ENCODE peak calls at places on chromosomes 2 and 18, in four cellular contexts. L is body of pancreas, C is K562, W is prostate gland. X is an unnamed sample.

GRCh38 chr2:61636686-61637085 is 98.5 kb upstream of the XPO1 start:
- DNase-seq in C (no peak), W (no peak), L (no peak), X (no peak)

GRCh38 chr2:15728247-15728721 is 136.6 kb downstream of the DDX1 start:
- DNase-seq in L (no peak), C (no peak), W (no peak), X (peak; percentile 48)

GRCh38 chr18:12703714-12704113 is 872 bp downstream of the PSMG2 start:
- DNase-seq in C (no peak), L (no peak), W (no peak), X (no peak)

GRCh38 chr2:180596453-180596852 is 384.0 kb upstream of the UBE2E3 start:
- DNase-seq in L (no peak), C (no peak), W (no peak), X (no peak)

GRCh38 chr2:55781542-55781941 is 87.9 kb upstream of the PNPT1 start:
- DNase-seq in L (no peak), C (no peak), W (no peak), X (no peak)

GRCh38 chr2:239179851-239180371 is 220.9 kb downstream of the HDAC4 start:
- DNase-seq in L (no peak), W (no peak), C (no peak), X (no peak)

GRCh38 chr2:99598435-99598834 is 108.6 kb upstream of the REV1 start:
- DNase-seq in C (no peak), W (no peak), L (no peak), X (no peak)

GRCh38 chr2:226184940-226185575 is 614.6 kb downstream of the IRS1 start:
- DNase-seq in C (no peak), W (no peak), L (no peak), X (no peak)

GRCh38 chr2:188485496-188485895 is 193.8 kb downstream of the GULP1 start:
- DNase-seq in C (no peak), W (no peak), L (no peak), X (no peak)

GRCh38 chr2:138827426-138828054 is 47.4 kb upstream of the NXPH2 start:
- DNase-seq in W (peak; percentile 10), L (no peak), C (peak; percentile 20), X (no peak)

GRCh38 chr2:69601179-69601612 is 42.3 kb downstream of the AAK1 start:
- DNase-seq in C (peak; percentile 82), W (no peak), L (no peak), X (no peak)

GRCh38 chr18:25164837-25165791 is 186.9 kb downstream of the ZNF521 start:
- DNase-seq in L (no peak), C (no peak), W (no peak), X (no peak)

GRCh38 chr2:156598563-156598962 is 162.4 kb downstream of the GPD2 start:
- DNase-seq in L (no peak), C (no peak), W (no peak), X (no peak)

GRCh38 chr2:7516447-7517121 is 599.4 kb downstream of the RNF144A start:
- DNase-seq in W (no peak), L (no peak), C (no peak), X (no peak)

GRCh38 chr2:109726666-109727270 is 67.3 kb upstream of the RGPD5 start:
- DNase-seq in W (peak; percentile 2), L (peak; percentile 28), C (no peak), X (peak; percentile 63)

GRCh38 chr2:153476491-153477095 is 2.0 kb downstream of the RPRM start:
- DNase-seq in L (no peak), C (no peak), W (no peak), X (no peak)

GRCh38 chr2:119372778-119373568 is 6.2 kb downstream of the DBI start:
- DNase-seq in W (no peak), L (no peak), C (no peak), X (no peak)

GRCh38 chr18:24491882-24492281 is 31.4 kb downstream of the HRH4 start:
- DNase-seq in W (no peak), C (no peak), L (no peak), X (no peak)

GRCh38 chr2:133986076-133986837 is 267.6 kb upstream of the MGAT5 start:
- DNase-seq in W (no peak), L (no peak), C (no peak), X (no peak)

GRCh38 chr2:170711196-170711773 is 3.9 kb upstream of the SP5 start:
- DNase-seq in C (no peak), W (no peak), L (no peak), X (no peak)

GRCh38 chr18:5817821-5818220 is 77.5 kb downstream of the TMEM200C start:
- DNase-seq in C (no peak), W (no peak), L (no peak), X (no peak)

GRCh38 chr2:101963198-101963597 is 28.6 kb upstream of the IL1R2 start:
- DNase-seq in C (no peak), L (no peak), W (no peak), X (no peak)

GRCh38 chr2:126720647-126721046 is 64.7 kb downstream of the GYPC start:
- DNase-seq in L (no peak), C (no peak), W (no peak), X (no peak)

GRCh38 chr2:219484343-219485200 is 14.1 kb upstream of the GMPPA start:
- DNase-seq in W (no peak), L (peak; percentile 29), C (no peak), X (no peak)

GRCh38 chr2:64942693-64943092 is 46.5 kb upstream of the SLC1A4 start:
- DNase-seq in L (no peak), C (no peak), W (no peak), X (no peak)

GRCh38 chr18:60202702-60203101 is 169.9 kb downstream of the MC4R start:
- DNase-seq in L (no peak), C (no peak), W (no peak), X (no peak)

GRCh38 chr2:166167451-166167850 is 39.6 kb upstream of the SCN1A start:
- DNase-seq in C (no peak), L (no peak), W (no peak), X (no peak)

GRCh38 chr2:234241656-234242445 is 191.3 kb downstream of the SPP2 start:
- DNase-seq in L (no peak), C (no peak), W (no peak), X (no peak)

GRCh38 chr2:85216051-85216431 is 82.8 kb downstream of the TCF7L1 start:
- DNase-seq in L (no peak), W (no peak), C (no peak), X (no peak)

GRCh38 chr2:61949458-61950107 is 44.1 kb downstream of the COMMD1 start:
- DNase-seq in L (peak; percentile 10), W (peak; percentile 20), C (no peak), X (no peak)

GRCh38 chr2:2868065-2868464 is 509.6 kb downstream of the EIPR1 start:
- DNase-seq in L (no peak), W (no peak), C (no peak), X (no peak)

DNA sequence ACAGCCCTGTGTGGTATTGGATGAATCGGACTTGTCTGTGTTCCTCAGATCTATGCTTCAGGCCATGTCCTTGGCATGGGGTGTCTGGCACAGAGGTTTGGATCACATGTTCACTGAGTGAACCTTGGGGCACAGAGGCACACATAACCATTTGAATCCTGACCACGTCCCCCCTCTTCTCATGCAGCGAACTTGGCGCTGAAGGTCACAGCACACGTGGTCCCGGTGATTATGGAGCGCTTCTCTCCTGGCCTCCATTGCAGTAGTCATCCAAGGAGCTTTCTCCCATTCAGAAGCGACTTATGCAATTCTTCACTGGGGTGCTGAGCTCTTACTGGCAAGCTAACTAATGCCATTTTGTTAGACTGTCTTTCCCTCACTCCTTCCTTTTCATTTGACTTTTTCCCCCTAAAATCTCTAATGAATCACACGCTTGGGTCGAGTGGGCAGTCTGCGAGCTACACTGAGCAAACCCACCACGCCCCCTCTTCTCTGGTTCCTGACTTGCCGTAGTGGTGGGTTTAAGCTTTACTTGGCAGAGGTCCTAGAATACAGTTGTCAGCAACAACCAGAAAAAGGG is 59.4 kb downstream of the KCNG2 start:
- DNase-seq in L (peak; percentile 44), W (no peak), C (no peak), X (peak; percentile 80)
- H3K4me3 ChIP-seq in L (no peak overlapping the region), W (no peak overlapping the region), C (no peak overlapping the region), X (no peak overlapping the region)

GRCh38 chr2:169584005-169584877 is at the start of gene PPIG:
- DNase-seq in C (peak; percentile 93), W (peak; percentile 83), L (peak; percentile 92), X (peak; percentile 88)
- TF ChIP-seq POLR2A in C (peak; percentile 93), W (peak; percentile 47), L (peak; percentile 38), X (no peak)

DNA sequence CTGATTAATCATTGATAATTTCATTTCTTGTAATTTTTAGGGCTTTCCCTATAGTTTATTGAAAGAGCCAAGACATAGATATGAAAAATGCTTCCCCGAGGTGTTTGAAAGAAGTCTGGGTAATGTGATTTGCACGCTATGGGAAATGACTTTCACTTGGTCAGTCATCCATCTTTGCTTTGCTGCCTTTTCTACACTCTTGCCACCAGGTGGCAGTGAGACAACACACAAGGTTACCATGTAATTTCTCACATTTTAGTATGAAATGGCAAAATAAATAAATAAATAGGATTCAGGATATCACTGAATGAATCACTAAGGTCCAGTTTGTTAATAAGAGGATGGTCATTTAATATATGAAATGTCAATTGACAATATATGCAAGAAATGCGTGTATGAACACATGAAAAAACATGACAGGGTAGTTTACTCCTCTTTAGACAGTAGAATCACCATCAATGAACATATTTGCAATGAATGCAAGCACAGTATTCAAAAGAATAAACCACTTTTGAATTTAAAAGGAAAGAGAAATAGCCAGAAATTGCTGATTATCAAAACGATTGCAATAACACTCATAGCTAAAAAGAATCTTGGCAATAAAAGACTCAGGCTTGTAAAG is 52.2 kb upstream of the KCNH7 start:
- DNase-seq in W (no peak), C (peak; percentile 42), L (peak; percentile 37), X (no peak)
- TF ChIP-seq CTCF in W (peak; percentile 37), C (peak; percentile 27), L (peak; percentile 67), X (no peak)

GRCh38 chr2:231532189-231533035 is 2.2 kb upstream of the NMUR1 start:
- DNase-seq in C (no peak), W (no peak), L (no peak), X (no peak)

GRCh38 chr2:231531408-231532188 is 1.4 kb upstream of the NMUR1 start:
- DNase-seq in W (no peak), C (no peak), L (no peak), X (no peak)

GRCh38 chr2:231527955-231528635 is 2.1 kb downstream of the NMUR1 start:
- DNase-seq in W (no peak), L (peak; percentile 29), C (no peak), X (no peak)

GRCh38 chr2:231528636-231529030 is 1.6 kb downstream of the NMUR1 start:
- DNase-seq in L (no peak), C (no peak), W (no peak), X (no peak)

DNA sequence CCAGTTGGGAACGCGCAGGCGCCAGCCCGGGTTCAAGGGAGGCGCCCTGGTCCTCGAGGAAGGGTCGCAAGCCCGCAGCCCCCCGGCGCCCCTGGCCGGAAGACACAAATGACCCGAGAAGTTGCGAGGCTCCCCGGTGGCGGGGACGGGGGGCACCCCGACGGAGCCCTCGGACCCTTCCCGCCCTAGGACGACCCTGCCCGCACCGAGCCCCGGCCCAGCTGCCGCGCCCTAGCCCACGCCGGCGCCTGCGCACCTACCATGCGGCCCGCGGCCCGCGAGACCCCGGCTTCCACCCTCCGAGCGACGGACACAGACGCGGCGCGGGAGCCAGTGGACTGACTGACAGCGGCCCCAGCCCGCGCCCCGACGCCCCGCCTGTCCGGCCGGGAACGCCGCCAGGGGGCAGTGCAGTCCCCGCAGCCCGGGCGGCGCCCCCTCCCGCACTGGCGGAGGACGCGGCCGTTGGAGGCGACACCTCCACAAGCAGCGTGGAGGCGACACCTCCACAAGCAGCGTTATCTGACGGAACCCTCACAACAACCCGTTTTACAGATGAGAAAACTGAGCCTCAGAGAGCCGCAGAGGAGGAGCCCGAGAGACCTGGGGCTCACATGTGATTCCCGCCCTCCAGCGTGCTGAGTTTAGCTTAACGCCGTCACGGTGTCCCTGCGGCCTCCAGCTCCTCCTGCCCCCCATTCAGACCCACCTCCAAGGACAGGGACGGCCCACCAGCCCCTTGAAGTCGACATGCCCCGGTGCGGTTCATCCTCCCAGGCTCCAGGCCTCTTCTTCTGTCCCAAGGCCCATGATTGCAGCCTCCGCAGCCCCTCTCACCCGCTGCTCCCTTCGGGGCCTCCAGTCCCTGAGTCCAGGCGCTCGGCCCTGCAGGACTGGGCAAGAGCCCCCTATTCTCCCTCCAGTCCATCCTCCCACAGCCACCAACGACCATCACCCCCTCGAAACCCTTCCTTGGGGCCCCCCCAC is at the start of gene NMUR1:
- DNase-seq in C (peak; percentile 84), L (peak; percentile 81), W (peak; percentile 19), X (no peak)
- H3K4me3 ChIP-seq in C (peak within 1 kb of the TSS; percentile 34), L (peak within 1 kb of the TSS; percentile 39), W (peak within 1 kb of the TSS; percentile 27), X (no peak within 1 kb of the TSS)

X was measured in lower leg skin.